ENCODE peak calls at places on chromosomes 3 and 15, in five cellular contexts. D, V, T, B and Q are unnamed samples.
A peak's percentile ranks its signal among the peaks of the same experiment; 100 is the strongest.

GRCh38 chr3:32105291-32106131 is 909 bp upstream of the GPD1L start:
- DNase-seq in D (no peak), B (no peak), V (no peak), T (peak; percentile 35), Q (no peak)

GRCh38 chr3:42035007-42035406 is 56.1 kb upstream of the TRAK1 start:
- DNase-seq in V (no peak), T (no peak), B (no peak), D (no peak), Q (no peak)

GRCh38 chr15:85854345-85855097 is 59.8 kb upstream of the KLHL25 start:
- DNase-seq in B (peak; percentile 38), V (peak; percentile 67), D (no peak), T (peak; percentile 29), Q (peak; percentile 4)

GRCh38 chr15:83365370-83365938 is 81.0 kb upstream of the BNC1 start:
- DNase-seq in D (peak; percentile 31), V (no peak), T (no peak), B (no peak), Q (no peak)

GRCh38 chr3:184727357-184728060 is 15.6 kb upstream of the MAGEF1 start:
- DNase-seq in B (peak; percentile 42), V (peak; percentile 60), D (peak; percentile 28), T (peak; percentile 32), Q (peak; percentile 34)

GRCh38 chr15:80076321-80077318 is 17.1 kb downstream of the ZFAND6 start:
- DNase-seq in T (no peak), B (no peak), D (no peak), V (no peak), Q (no peak)

GRCh38 chr3:12629560-12629959 is 34.4 kb downstream of the RAF1 start:
- DNase-seq in V (peak; percentile 20), T (no peak), B (no peak), D (peak; percentile 59), Q (no peak)

GRCh38 chr3:47108546-47108945 is 55.4 kb downstream of the SETD2 start:
- DNase-seq in B (no peak), D (no peak), T (no peak), V (no peak), Q (no peak)

GRCh38 chr15:51051776-51052175 is 42.9 kb downstream of the TNFAIP8L3 start:
- DNase-seq in B (no peak), D (peak; percentile 52), T (no peak), V (no peak), Q (peak; percentile 53)

GRCh38 chr3:184560992-184561328 is 625 bp upstream of the EPHB3 start:
- DNase-seq in T (peak; percentile 4), V (no peak), D (no peak), B (no peak), Q (no peak)

GRCh38 chr3:193895409-193895808 is 240.5 kb upstream of the HES1 start:
- DNase-seq in B (no peak), T (no peak), D (no peak), V (no peak), Q (no peak)

GRCh38 chr3:132180337-132180791 is 136.8 kb upstream of the ACP3 start:
- DNase-seq in T (peak; percentile 41), D (no peak), B (no peak), V (peak; percentile 30), Q (no peak)

GRCh38 chr3:15330031-15330596 is 2.3 kb downstream of the SH3BP5 start:
- DNase-seq in B (no peak), V (no peak), T (no peak), D (peak; percentile 29), Q (no peak)

GRCh38 chr15:22884344-22884743 is 45.9 kb downstream of the NIPA2 start:
- DNase-seq in V (no peak), D (no peak), B (peak; percentile 8), T (no peak), Q (no peak)

GRCh38 chr15:86178845-86179244 is 99.2 kb downstream of the AGBL1 start:
- DNase-seq in V (no peak), T (no peak), D (no peak), B (no peak), Q (no peak)

GRCh38 chr15:38597221-38597800 is 32.7 kb upstream of the RASGRP1 start:
- DNase-seq in V (no peak), B (no peak), D (no peak), T (no peak), Q (no peak)

GRCh38 chr3:36220189-36220588 is 160.1 kb upstream of the STAC start:
- DNase-seq in T (no peak), B (no peak), V (no peak), D (no peak), Q (no peak)

GRCh38 chr3:58238830-58239229 is 1.2 kb downstream of the ABHD6 start:
- DNase-seq in B (no peak), D (no peak), V (no peak), T (no peak), Q (no peak)

GRCh38 chr3:180409883-180410282 is 192.1 kb upstream of the TTC14 start:
- DNase-seq in T (no peak), B (no peak), V (no peak), D (no peak), Q (no peak)

GRCh38 chr3:61574854-61575253 is 13.5 kb downstream of the PTPRG start:
- DNase-seq in D (no peak), T (peak; percentile 65), B (no peak), V (no peak), Q (no peak)

GRCh38 chr15:35736150-35736549 is 190.2 kb upstream of the DPH6 start:
- DNase-seq in V (no peak), T (no peak), D (no peak), B (no peak), Q (no peak)

GRCh38 chr3:126134219-126134975 is 46.0 kb downstream of the ALDH1L1 start:
- DNase-seq in T (no peak), B (peak; percentile 30), D (peak; percentile 63), V (peak; percentile 51), Q (no peak)

GRCh38 chr15:53757906-53758305 is 1.6 kb downstream of the WDR72 start:
- DNase-seq in T (no peak), B (no peak), V (no peak), D (no peak), Q (no peak)

GRCh38 chr3:100696161-100696560 is 13.1 kb upstream of the TFG start:
- DNase-seq in B (no peak), V (no peak), D (no peak), T (no peak), Q (no peak)

GRCh38 chr3:133457025-133457424 is 57.2 kb downstream of the BFSP2 start:
- DNase-seq in B (no peak), D (no peak), V (no peak), T (no peak), Q (no peak)

GRCh38 chr15:89776274-89777072 is at the start of gene MESP2:
- DNase-seq in B (peak; percentile 49), V (peak; percentile 58), D (peak; percentile 86), T (no peak), Q (peak; percentile 37)